ENCODE peak calls at places on chromosomes 16 and 17, in four cellular contexts. X is T-helper 22 cell; G is HFF-Myc; V is CD8-positive, alpha-beta T cell. E is an unnamed sample.

GRCh38 chr17:32813021-32813420 is 63.9 kb downstream of the MYO1D start:
- DNase-seq in V (no peak), G (no peak), X (no peak), E (no peak)

GRCh38 chr16:48217708-48218107 is 26.4 kb upstream of the LONP2 start:
- DNase-seq in V (no peak), G (no peak), X (no peak), E (no peak)

GRCh38 chr16:28090646-28091377 is 27.3 kb upstream of the GSG1L start:
- DNase-seq in G (no peak), X (no peak), V (no peak), E (no peak)

GRCh38 chr17:64781810-64782555 is 119.9 kb upstream of the SMURF2 start:
- DNase-seq in V (no peak), G (no peak), X (no peak), E (no peak)

GRCh38 chr16:1884155-1884760 is 12.3 kb upstream of the MEIOB start:
- DNase-seq in V (no peak), X (no peak), G (no peak), E (peak)

GRCh38 chr17:67506966-67507365 is 129.9 kb downstream of the PITPNC1 start:
- DNase-seq in X (no peak), V (no peak), G (no peak), E (no peak)

GRCh38 chr17:44956076-44956475 is 8.5 kb upstream of the KIF18B start:
- DNase-seq in G (no peak), V (no peak), X (no peak), E (no peak)

GRCh38 chr16:75267631-75268264 is 16.3 kb upstream of the BCAR1 start:
- DNase-seq in G (no peak), X (no peak), V (no peak), E (peak)

GRCh38 chr17:82882715-82883446 is 43.1 kb upstream of the ZNF750 start:
- DNase-seq in G (no peak), V (peak), X (peak), E (no peak)

GRCh38 chr17:74737299-74738050 is 419 bp downstream of the RAB37 start:
- DNase-seq in V (peak), X (no peak), G (no peak), E (no peak)

GRCh38 chr16:11093578-11094074 is 149.3 kb downstream of the CLEC16A start:
- DNase-seq in X (no peak), V (no peak), G (no peak), E (no peak)

GRCh38 chr17:73770115-73770848 is 126.0 kb upstream of the SDK2 start:
- DNase-seq in X (no peak), V (no peak), G (peak), E (peak)

GRCh38 chr17:57892820-57893595 is 43.2 kb upstream of the MRPS23 start:
- DNase-seq in G (peak), V (no peak), X (no peak), E (peak)

GRCh38 chr16:48408688-48409087 is 23.5 kb upstream of the SIAH1 start:
- DNase-seq in V (no peak), G (no peak), X (no peak), E (no peak)

GRCh38 chr16:66402591-66403230 is 24.4 kb upstream of the BEAN1 start:
- DNase-seq in V (no peak), X (no peak), G (no peak), E (no peak)